ENCODE peak calls at places on chromosomes 12 and 14, in ten cellular contexts. One of them, this sample, is unnamed. For H3K4me1, the result is how much of the 10 kb centered on the place peaks cover.

GRCh38 chr14:31884238-31884637 is 192.9 kb upstream of the ARHGAP5 start:
- DNase-seq in cardiac muscle cell: no peak
- DNase-seq in small intestine: no peak
- DNase-seq in adrenal gland: no peak
- DNase-seq in IMR-90: no peak
- DNase-seq in tibial artery: no peak
- DNase-seq in psoas muscle: no peak
- DNase-seq in ascending aorta: no peak
- DNase-seq in uterus: no peak
- DNase-seq in right atrium auricular region: no peak
- DNase-seq in this sample: no peak

GRCh38 chr14:20494935-20495766 is 10.2 kb upstream of the RNASE10 start:
- DNase-seq in cardiac muscle cell: peak
- DNase-seq in small intestine: no peak
- DNase-seq in adrenal gland: no peak
- DNase-seq in IMR-90: peak
- DNase-seq in tibial artery: no peak
- DNase-seq in psoas muscle: no peak
- DNase-seq in ascending aorta: no peak
- DNase-seq in uterus: no peak
- DNase-seq in right atrium auricular region: no peak
- DNase-seq in this sample: no peak

GRCh38 chr12:122871851-122872785 is 23.8 kb downstream of the VPS37B start:
- DNase-seq in cardiac muscle cell: peak
- DNase-seq in small intestine: peak
- DNase-seq in adrenal gland: no peak
- DNase-seq in IMR-90: peak
- DNase-seq in tibial artery: peak
- DNase-seq in psoas muscle: no peak
- DNase-seq in ascending aorta: peak
- DNase-seq in uterus: peak
- DNase-seq in right atrium auricular region: peak
- DNase-seq in this sample: peak

GRCh38 chr12:6539276-6540134 is 5.2 kb downstream of the GAPDH start:
- DNase-seq in cardiac muscle cell: no peak
- DNase-seq in small intestine: peak
- DNase-seq in adrenal gland: no peak
- DNase-seq in IMR-90: peak
- DNase-seq in tibial artery: no peak
- DNase-seq in psoas muscle: no peak
- DNase-seq in ascending aorta: peak
- DNase-seq in uterus: no peak
- DNase-seq in right atrium auricular region: no peak
- DNase-seq in this sample: peak

GRCh38 chr14:64465208-64465821 is at the start of gene AKAP5:
- DNase-seq in cardiac muscle cell: peak
- DNase-seq in small intestine: peak
- DNase-seq in adrenal gland: peak
- DNase-seq in IMR-90: peak
- DNase-seq in tibial artery: peak
- DNase-seq in psoas muscle: peak
- DNase-seq in ascending aorta: peak
- DNase-seq in uterus: peak
- DNase-seq in right atrium auricular region: no peak
- DNase-seq in this sample: peak

GRCh38 chr12:2834581-2835491 is at the start of gene NRIP2:
- DNase-seq in cardiac muscle cell: peak
- DNase-seq in small intestine: no peak
- DNase-seq in adrenal gland: peak
- DNase-seq in IMR-90: peak
- DNase-seq in tibial artery: no peak
- DNase-seq in psoas muscle: peak
- DNase-seq in ascending aorta: no peak
- DNase-seq in uterus: peak
- DNase-seq in right atrium auricular region: no peak
- DNase-seq in this sample: no peak

GRCh38 chr12:75020068-75020557 is 189.5 kb downstream of the KCNC2 start:
- DNase-seq in cardiac muscle cell: peak
- DNase-seq in small intestine: no peak
- DNase-seq in adrenal gland: no peak
- DNase-seq in IMR-90: no peak
- DNase-seq in tibial artery: no peak
- DNase-seq in psoas muscle: no peak
- DNase-seq in ascending aorta: no peak
- DNase-seq in uterus: no peak
- DNase-seq in right atrium auricular region: no peak
- DNase-seq in this sample: no peak

GRCh38 chr12:101997102-101997501 is 64.7 kb downstream of the WASHC3 start:
- DNase-seq in cardiac muscle cell: no peak
- DNase-seq in small intestine: no peak
- DNase-seq in adrenal gland: no peak
- DNase-seq in IMR-90: no peak
- DNase-seq in tibial artery: no peak
- DNase-seq in psoas muscle: no peak
- DNase-seq in ascending aorta: no peak
- DNase-seq in uterus: no peak
- DNase-seq in right atrium auricular region: no peak
- DNase-seq in this sample: no peak

GRCh38 chr12:46461907-46462605 is 89.5 kb upstream of the SLC38A2 start:
- DNase-seq in cardiac muscle cell: no peak
- DNase-seq in small intestine: no peak
- DNase-seq in adrenal gland: no peak
- DNase-seq in IMR-90: no peak
- DNase-seq in tibial artery: no peak
- DNase-seq in psoas muscle: no peak
- DNase-seq in ascending aorta: no peak
- DNase-seq in uterus: no peak
- DNase-seq in right atrium auricular region: no peak
- DNase-seq in this sample: no peak

GRCh38 chr14:100827751-100828447 is 2.0 kb downstream of the MEG3 start:
- DNase-seq in cardiac muscle cell: peak
- DNase-seq in small intestine: no peak
- DNase-seq in adrenal gland: peak
- DNase-seq in IMR-90: peak
- DNase-seq in tibial artery: no peak
- DNase-seq in psoas muscle: no peak
- DNase-seq in ascending aorta: no peak
- DNase-seq in uterus: no peak
- DNase-seq in right atrium auricular region: no peak
- DNase-seq in this sample: no peak

GRCh38 chr14:24351517-24351916 is 11.7 kb upstream of the RIPK3 start:
- DNase-seq in cardiac muscle cell: peak
- DNase-seq in small intestine: peak
- DNase-seq in adrenal gland: no peak
- DNase-seq in IMR-90: peak
- DNase-seq in tibial artery: no peak
- DNase-seq in psoas muscle: no peak
- DNase-seq in ascending aorta: no peak
- DNase-seq in uterus: no peak
- DNase-seq in right atrium auricular region: no peak
- DNase-seq in this sample: no peak

GRCh38 chr14:75427482-75428229 is at the start of gene JDP2:
- DNase-seq in cardiac muscle cell: peak
- DNase-seq in small intestine: peak
- DNase-seq in adrenal gland: peak
- DNase-seq in IMR-90: peak
- DNase-seq in tibial artery: peak
- DNase-seq in psoas muscle: peak
- DNase-seq in ascending aorta: peak
- DNase-seq in uterus: peak
- DNase-seq in right atrium auricular region: peak
- DNase-seq in this sample: peak

GRCh38 chr12:113105606-113106271 is 29.8 kb downstream of the RASAL1 start:
- DNase-seq in cardiac muscle cell: no peak
- DNase-seq in small intestine: no peak
- DNase-seq in adrenal gland: no peak
- DNase-seq in IMR-90: no peak
- DNase-seq in tibial artery: no peak
- DNase-seq in psoas muscle: no peak
- DNase-seq in ascending aorta: no peak
- DNase-seq in uterus: no peak
- DNase-seq in right atrium auricular region: no peak
- DNase-seq in this sample: no peak
- H3K4me1 ChIP-seq in cardiac muscle cell: under half
- H3K4me1 ChIP-seq in small intestine: under half
- H3K4me1 ChIP-seq in adrenal gland: under half
- H3K4me1 ChIP-seq in IMR-90: under half
- H3K4me1 ChIP-seq in tibial artery: under half
- H3K4me1 ChIP-seq in psoas muscle: under half
- H3K4me1 ChIP-seq in ascending aorta: under half
- H3K4me1 ChIP-seq in uterus: under half
- H3K4me1 ChIP-seq in right atrium auricular region: under half
- H3K4me1 ChIP-seq in this sample: under half

GRCh38 chr14:51859136-51859535 is 1.3 kb upstream of the GNG2 start:
- DNase-seq in cardiac muscle cell: no peak
- DNase-seq in small intestine: no peak
- DNase-seq in adrenal gland: no peak
- DNase-seq in IMR-90: peak
- DNase-seq in tibial artery: no peak
- DNase-seq in psoas muscle: no peak
- DNase-seq in ascending aorta: no peak
- DNase-seq in uterus: no peak
- DNase-seq in right atrium auricular region: no peak
- DNase-seq in this sample: peak

GRCh38 chr14:51860836-51861583 is 598 bp downstream of the GNG2 start:
- DNase-seq in cardiac muscle cell: peak
- DNase-seq in small intestine: no peak
- DNase-seq in adrenal gland: no peak
- DNase-seq in IMR-90: peak
- DNase-seq in tibial artery: no peak
- DNase-seq in psoas muscle: no peak
- DNase-seq in ascending aorta: no peak
- DNase-seq in uterus: no peak
- DNase-seq in right atrium auricular region: no peak
- DNase-seq in this sample: peak

GRCh38 chr14:51860164-51860835 is at the start of gene GNG2:
- DNase-seq in cardiac muscle cell: peak
- DNase-seq in small intestine: peak
- DNase-seq in adrenal gland: peak
- DNase-seq in IMR-90: peak
- DNase-seq in tibial artery: peak
- DNase-seq in psoas muscle: peak
- DNase-seq in ascending aorta: peak
- DNase-seq in uterus: peak
- DNase-seq in right atrium auricular region: peak
- DNase-seq in this sample: peak

GRCh38 chr14:51862839-51863235 is 2.4 kb downstream of the GNG2 start:
- DNase-seq in cardiac muscle cell: peak
- DNase-seq in small intestine: no peak
- DNase-seq in adrenal gland: no peak
- DNase-seq in IMR-90: peak
- DNase-seq in tibial artery: no peak
- DNase-seq in psoas muscle: no peak
- DNase-seq in ascending aorta: no peak
- DNase-seq in uterus: no peak
- DNase-seq in right atrium auricular region: no peak
- DNase-seq in this sample: peak

GRCh38 chr14:51862171-51862838 is 1.9 kb downstream of the GNG2 start:
- DNase-seq in cardiac muscle cell: peak
- DNase-seq in small intestine: no peak
- DNase-seq in adrenal gland: no peak
- DNase-seq in IMR-90: peak
- DNase-seq in tibial artery: no peak
- DNase-seq in psoas muscle: no peak
- DNase-seq in ascending aorta: no peak
- DNase-seq in uterus: no peak
- DNase-seq in right atrium auricular region: no peak
- DNase-seq in this sample: peak
- H3K27ac ChIP-seq in cardiac muscle cell: no peak
- H3K27ac ChIP-seq in small intestine: peak
- H3K27ac ChIP-seq in adrenal gland: no peak
- H3K27ac ChIP-seq in IMR-90: peak
- H3K27ac ChIP-seq in tibial artery: no peak
- H3K27ac ChIP-seq in psoas muscle: no peak
- H3K27ac ChIP-seq in ascending aorta: no peak
- H3K27ac ChIP-seq in uterus: no peak
- H3K27ac ChIP-seq in right atrium auricular region: no peak
- H3K27ac ChIP-seq in this sample: peak

GRCh38 chr14:92513966-92514843 is 624 bp downstream of the RIN3 start:
- DNase-seq in cardiac muscle cell: peak
- DNase-seq in small intestine: peak
- DNase-seq in adrenal gland: no peak
- DNase-seq in IMR-90: peak
- DNase-seq in tibial artery: no peak
- DNase-seq in psoas muscle: no peak
- DNase-seq in ascending aorta: no peak
- DNase-seq in uterus: peak
- DNase-seq in right atrium auricular region: no peak
- DNase-seq in this sample: no peak

GRCh38 chr14:92516344-92516965 is 2.9 kb downstream of the RIN3 start:
- DNase-seq in cardiac muscle cell: no peak
- DNase-seq in small intestine: no peak
- DNase-seq in adrenal gland: no peak
- DNase-seq in IMR-90: no peak
- DNase-seq in tibial artery: no peak
- DNase-seq in psoas muscle: no peak
- DNase-seq in ascending aorta: no peak
- DNase-seq in uterus: no peak
- DNase-seq in right atrium auricular region: no peak
- DNase-seq in this sample: no peak

GRCh38 chr14:92514844-92515509 is 1.4 kb downstream of the RIN3 start:
- DNase-seq in cardiac muscle cell: peak
- DNase-seq in small intestine: no peak
- DNase-seq in adrenal gland: no peak
- DNase-seq in IMR-90: no peak
- DNase-seq in tibial artery: no peak
- DNase-seq in psoas muscle: no peak
- DNase-seq in ascending aorta: no peak
- DNase-seq in uterus: no peak
- DNase-seq in right atrium auricular region: no peak
- DNase-seq in this sample: no peak

GRCh38 chr14:92516966-92517350 is 3.4 kb downstream of the RIN3 start:
- DNase-seq in cardiac muscle cell: no peak
- DNase-seq in small intestine: no peak
- DNase-seq in adrenal gland: no peak
- DNase-seq in IMR-90: no peak
- DNase-seq in tibial artery: no peak
- DNase-seq in psoas muscle: no peak
- DNase-seq in ascending aorta: no peak
- DNase-seq in uterus: no peak
- DNase-seq in right atrium auricular region: no peak
- DNase-seq in this sample: no peak

GRCh38 chr14:92515510-92516343 is 2.1 kb downstream of the RIN3 start:
- DNase-seq in cardiac muscle cell: no peak
- DNase-seq in small intestine: no peak
- DNase-seq in adrenal gland: no peak
- DNase-seq in IMR-90: no peak
- DNase-seq in tibial artery: no peak
- DNase-seq in psoas muscle: no peak
- DNase-seq in ascending aorta: no peak
- DNase-seq in uterus: no peak
- DNase-seq in right atrium auricular region: no peak
- DNase-seq in this sample: no peak
- H3K4me1 ChIP-seq in cardiac muscle cell: under half
- H3K4me1 ChIP-seq in small intestine: under half
- H3K4me1 ChIP-seq in adrenal gland: under half
- H3K4me1 ChIP-seq in IMR-90: under half
- H3K4me1 ChIP-seq in tibial artery: under half
- H3K4me1 ChIP-seq in psoas muscle: under half
- H3K4me1 ChIP-seq in ascending aorta: under half
- H3K4me1 ChIP-seq in uterus: under half
- H3K4me1 ChIP-seq in right atrium auricular region: under half
- H3K4me1 ChIP-seq in this sample: under half

GRCh38 chr14:73238262-73238852 is 1.1 kb downstream of the PAPLN start:
- DNase-seq in cardiac muscle cell: peak
- DNase-seq in small intestine: peak
- DNase-seq in adrenal gland: no peak
- DNase-seq in IMR-90: peak
- DNase-seq in tibial artery: no peak
- DNase-seq in psoas muscle: no peak
- DNase-seq in ascending aorta: no peak
- DNase-seq in uterus: no peak
- DNase-seq in right atrium auricular region: no peak
- DNase-seq in this sample: no peak
- H3K27ac ChIP-seq in cardiac muscle cell: no peak
- H3K27ac ChIP-seq in small intestine: no peak
- H3K27ac ChIP-seq in adrenal gland: peak
- H3K27ac ChIP-seq in IMR-90: no peak
- H3K27ac ChIP-seq in tibial artery: no peak
- H3K27ac ChIP-seq in psoas muscle: no peak
- H3K27ac ChIP-seq in ascending aorta: no peak
- H3K27ac ChIP-seq in uterus: peak
- H3K27ac ChIP-seq in right atrium auricular region: peak
- H3K27ac ChIP-seq in this sample: no peak